ENCODE peak calls at places on chromosomes 3 and 15, in six cellular contexts. H is K562, N is GM12892, X is GM12878, U is HepG2, J is H1. A is an unnamed sample.

GRCh38 chr3:111972891-111973290 is 5.9 kb upstream of the ABHD10 start:
- DNase-seq in H (no peak), N (no peak), X (no peak), U (no peak), J (no peak), A (no peak)

GRCh38 chr3:69252141-69252540 is 129.7 kb upstream of the LMOD3 start:
- DNase-seq in H (no peak), N (no peak), X (no peak), U (no peak), J (no peak), A (no peak)

GRCh38 chr15:68413363-68414255 is 18.4 kb downstream of the ITGA11 start:
- DNase-seq in H (no peak), N (no peak), X (no peak), U (no peak), J (peak), A (no peak)

GRCh38 chr3:194808709-194809108 is 123.0 kb downstream of the FAM43A start:
- DNase-seq in H (no peak), N (no peak), X (no peak), U (no peak), J (no peak), A (no peak)

GRCh38 chr3:99666201-99666600 is 27.8 kb downstream of the COL8A1 start:
- DNase-seq in H (no peak), N (no peak), X (no peak), U (no peak), J (no peak), A (no peak)

GRCh38 chr3:46297658-46298423 is 55.6 kb downstream of the CCR3 start:
- DNase-seq in H (no peak), N (no peak), X (no peak), U (no peak), J (no peak), A (no peak)

GRCh38 chr3:59922226-59922625 is 872.4 kb upstream of the CFAP20DC start:
- DNase-seq in H (no peak), N (no peak), X (no peak), U (no peak), J (no peak), A (no peak)

GRCh38 chr15:77901921-77902750 is 175.4 kb downstream of the TBC1D2B start:
- DNase-seq in H (peak), N (no peak), X (no peak), U (no peak), J (no peak), A (no peak)

GRCh38 chr3:148648685-148649352 is 48.9 kb upstream of the AGTR1 start:
- DNase-seq in H (no peak), N (no peak), X (no peak), U (no peak), J (no peak), A (no peak)

GRCh38 chr15:33565099-33565498 is 254.3 kb downstream of the RYR3 start:
- DNase-seq in H (no peak), N (no peak), X (no peak), U (no peak), J (no peak), A (no peak)

GRCh38 chr3:109336272-109336957 is 931 bp downstream of the DPPA4 start:
- DNase-seq in H (no peak), N (no peak), X (no peak), U (no peak), J (no peak), A (no peak)
- TF ChIP-seq TAF1 in H (no peak), N (no peak), X (no peak), U (no peak), J (no peak), A (no peak)

DNA sequence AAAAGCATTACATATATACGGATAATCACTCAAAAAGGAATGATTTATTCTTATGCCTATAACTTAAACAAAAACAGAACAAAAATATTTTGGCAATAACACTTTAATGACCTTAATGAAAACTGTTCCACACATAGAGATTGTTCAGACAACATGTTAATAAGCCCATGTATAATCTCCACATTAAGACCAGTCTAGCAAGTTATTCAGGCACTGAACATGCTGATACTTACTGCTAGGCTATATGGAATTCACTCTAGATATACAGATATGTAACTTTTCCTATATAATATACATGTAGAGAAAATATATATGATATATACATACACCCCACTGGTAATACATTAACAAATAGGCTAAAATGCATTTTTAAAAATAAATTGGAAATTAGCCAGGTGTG is 43.8 kb upstream of the USP50 start:
- DNase-seq in H (no peak), N (no peak), X (no peak), U (no peak), J (no peak), A (no peak)
- TF ChIP-seq POLR2A in H (no peak), N (no peak), X (no peak), U (no peak), J (no peak), A (no peak)

GRCh38 chr3:128153156-128154011 is at the start of gene EEFSEC:
- DNase-seq in H (peak), N (peak), X (peak), U (peak), J (peak), A (peak)

GRCh38 chr3:128151758-128152274 is 1.5 kb upstream of the EEFSEC start:
- DNase-seq in H (no peak), N (no peak), X (no peak), U (peak), J (no peak), A (no peak)

GRCh38 chr3:128152419-128153155 is 694 bp upstream of the EEFSEC start:
- DNase-seq in H (peak), N (no peak), X (no peak), U (peak), J (no peak), A (no peak)

GRCh38 chr3:128155614-128156360 is 2.5 kb downstream of the EEFSEC start:
- DNase-seq in H (no peak), N (no peak), X (no peak), U (no peak), J (no peak), A (no peak)
- TF ChIP-seq TAF1 in H (no peak), N (no peak), X (no peak), U (no peak), J (no peak), A (no peak)

DNA sequence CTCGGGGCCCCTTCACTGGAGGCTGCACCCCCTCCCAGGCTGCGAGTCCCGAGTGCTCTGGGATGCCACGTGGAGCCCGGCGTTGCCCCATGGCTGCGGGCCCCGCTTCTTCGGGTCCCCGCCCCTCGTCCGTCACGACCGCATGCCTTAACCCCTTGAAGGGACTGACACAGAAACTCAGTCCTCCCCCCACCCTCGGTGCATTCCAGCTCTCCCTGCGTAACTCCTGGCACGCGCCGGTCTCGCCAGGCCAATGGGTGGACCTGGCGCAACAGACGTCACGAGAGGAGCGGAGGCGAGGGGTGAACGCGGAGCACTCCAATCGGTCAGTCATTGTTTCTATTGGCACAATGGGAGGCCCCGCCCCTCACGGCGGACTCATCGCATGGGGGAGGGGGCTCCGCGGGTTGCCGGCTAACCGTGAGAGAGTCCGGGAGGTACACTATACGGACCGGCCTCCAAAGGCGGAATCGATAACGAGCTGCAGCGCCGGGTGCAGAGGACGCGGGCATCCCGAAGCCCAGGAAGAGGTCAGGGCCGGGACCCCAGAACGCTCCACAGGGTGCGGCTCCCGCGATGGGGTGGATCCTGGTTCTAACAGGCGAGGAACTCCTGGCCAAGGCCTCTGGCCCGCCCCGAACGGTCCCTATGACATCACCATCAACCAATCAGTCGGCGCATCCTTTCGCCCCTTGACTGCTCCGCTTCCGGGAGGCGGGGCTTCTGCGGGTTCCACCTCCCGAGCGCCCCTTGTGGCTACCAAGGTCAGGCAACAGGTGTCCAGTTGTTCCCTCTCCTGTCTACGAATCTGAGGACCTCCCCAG is 1.0 kb upstream of the CELSR3 start:
- DNase-seq in H (peak), N (peak), X (peak), U (peak), J (peak), A (peak)
- TF ChIP-seq POLR2A in H (peak), N (peak), X (peak), U (no peak), J (peak), A (no peak)

DNA sequence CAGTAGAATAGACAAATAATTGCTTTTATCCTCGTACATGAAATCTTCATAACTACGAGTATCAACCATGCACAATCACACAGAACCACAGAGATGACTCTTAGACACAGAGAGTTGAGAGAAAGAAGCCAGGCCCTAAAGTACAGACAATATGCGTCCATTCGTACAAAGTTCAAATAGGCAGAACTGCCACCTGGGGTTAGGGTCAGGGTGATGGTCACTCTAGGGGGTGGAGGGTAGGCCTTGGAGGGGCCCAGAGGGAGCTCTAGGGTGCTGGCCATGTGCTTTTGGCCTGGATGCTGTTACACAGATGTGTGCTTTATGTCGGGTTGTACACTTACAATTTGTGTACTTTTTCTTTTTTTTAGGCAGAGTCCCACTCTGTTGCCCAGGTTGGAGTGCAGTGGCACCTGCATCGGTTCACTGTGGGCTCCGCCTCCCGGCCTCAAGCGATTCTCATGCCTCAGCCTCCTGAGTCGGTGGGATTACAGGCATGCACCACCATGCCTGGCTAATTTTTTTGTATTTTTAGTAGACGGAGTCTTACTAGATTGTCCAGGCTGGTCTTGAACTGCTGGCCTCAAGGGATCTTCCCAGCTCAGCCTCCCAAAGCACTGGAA is 65.9 kb upstream of the KLF13 start:
- DNase-seq in H (no peak), N (no peak), X (no peak), U (no peak), J (no peak), A (no peak)
- TF ChIP-seq TAF1 in H (no peak), N (no peak), X (no peak), U (no peak), J (no peak), A (no peak)

DNA sequence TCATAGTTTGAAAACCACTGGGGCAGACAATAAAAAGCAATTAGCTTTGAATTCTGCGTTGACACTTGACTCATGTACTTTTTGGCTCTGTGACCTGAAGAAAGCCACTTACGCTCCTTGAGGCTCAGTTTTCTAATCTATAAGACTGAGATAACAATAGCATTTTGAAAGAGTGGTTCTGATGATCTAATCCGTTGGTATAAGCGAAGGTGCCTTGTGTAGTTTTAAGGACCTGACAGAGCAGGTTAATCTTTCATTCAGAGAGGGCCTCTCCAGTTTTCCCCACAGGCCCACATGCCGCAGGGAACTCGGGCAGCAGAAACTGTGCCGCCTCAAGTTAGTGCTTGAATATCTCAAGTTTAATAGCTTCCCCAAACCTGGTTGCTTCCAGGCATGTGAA is 306.0 kb upstream of the GBE1 start:
- DNase-seq in H (no peak), N (no peak), X (no peak), U (no peak), J (no peak), A (no peak)
- TF ChIP-seq POLR2A in H (no peak), N (no peak), X (no peak), U (no peak), J (no peak), A (no peak)

GRCh38 chr3:159652452-159652851 is 336.2 kb upstream of the IL12A start:
- DNase-seq in H (no peak), N (no peak), X (no peak), U (no peak), J (no peak), A (no peak)

GRCh38 chr3:159655202-159655601 is 333.4 kb upstream of the IL12A start:
- DNase-seq in H (no peak), N (no peak), X (no peak), U (no peak), J (no peak), A (no peak)

GRCh38 chr3:159649951-159650350 is 338.7 kb upstream of the IL12A start:
- DNase-seq in H (no peak), N (no peak), X (no peak), U (no peak), J (no peak), A (no peak)

GRCh38 chr3:159654183-159655134 is 334.2 kb upstream of the IL12A start:
- DNase-seq in H (no peak), N (no peak), X (no peak), U (no peak), J (no peak), A (no peak)

DNA sequence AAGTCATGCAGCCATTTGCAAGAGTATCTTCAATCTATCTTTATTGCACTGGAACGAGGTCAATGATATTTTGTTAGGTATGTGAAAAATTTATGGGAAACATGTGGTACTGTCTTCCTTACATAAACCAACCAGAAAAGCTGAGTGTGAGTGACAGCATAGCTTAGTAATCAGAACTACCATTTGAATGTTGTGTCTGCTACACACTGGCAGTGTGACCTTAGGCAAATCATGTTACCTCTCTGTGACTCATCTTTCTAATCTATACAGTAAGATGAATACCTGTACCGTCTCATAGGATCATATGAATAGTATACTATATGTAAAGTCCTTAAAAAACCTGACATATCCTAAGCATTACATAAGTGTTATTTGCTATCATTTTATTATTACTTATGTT is 337.9 kb upstream of the IL12A start:
- DNase-seq in H (no peak), N (no peak), X (no peak), U (no peak), J (no peak), A (no peak)
- TF ChIP-seq TAF1 in H (no peak), N (no peak), X (no peak), U (no peak), J (no peak), A (no peak)

DNA sequence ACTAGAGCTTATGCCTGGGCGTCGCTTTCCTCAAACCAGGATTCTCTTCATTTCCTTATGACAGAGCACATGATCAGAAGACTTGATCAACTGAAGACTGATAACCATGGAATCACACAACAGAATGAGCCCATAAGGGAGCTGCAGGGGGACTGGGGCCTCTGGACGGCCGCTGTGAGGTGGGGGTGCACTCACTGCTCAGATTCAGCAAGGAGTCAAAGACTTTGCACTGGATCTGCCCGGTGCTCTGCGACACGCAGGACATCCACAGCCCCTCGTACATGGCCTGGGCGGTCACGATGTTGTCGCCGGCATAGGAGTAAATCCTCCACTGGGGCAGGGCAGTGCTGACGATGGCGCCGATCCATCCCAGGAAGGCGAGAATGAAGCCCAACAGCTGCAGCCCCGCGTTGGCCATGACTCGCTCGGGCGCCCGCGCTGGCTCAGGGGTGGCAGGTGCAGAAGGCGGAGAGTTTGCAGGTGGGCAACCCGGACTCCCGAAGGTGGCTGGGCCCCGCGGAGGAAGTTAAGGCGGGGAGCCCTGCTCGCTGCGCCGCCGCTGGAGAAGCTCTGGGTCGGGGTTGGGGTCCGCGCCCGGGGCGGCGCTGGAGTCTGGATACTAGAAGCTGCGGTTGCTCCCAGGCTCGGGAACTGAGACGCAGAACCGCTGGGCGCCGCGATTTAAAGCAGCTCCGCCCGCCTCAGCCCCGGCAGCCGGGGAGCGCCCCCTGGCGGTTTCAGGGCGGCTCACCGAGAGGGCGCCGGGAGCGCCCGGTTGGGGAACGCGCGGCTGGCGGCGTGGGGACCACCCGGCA is at the start of gene CLDN1:
- DNase-seq in H (peak), N (peak), X (no peak), U (peak), J (peak), A (peak)
- TF ChIP-seq POLR2A in H (no peak), N (no peak), X (no peak), U (peak), J (peak), A (no peak)

GRCh38 chr15:48866141-48866563 is 11.8 kb upstream of the EID1 start:
- DNase-seq in H (no peak), N (no peak), X (no peak), U (no peak), J (no peak), A (no peak)
- TF ChIP-seq TAF1 in H (no peak), N (no peak), X (no peak), U (no peak), J (no peak), A (no peak)

GRCh38 chr3:55481067-55481917 is 5.8 kb downstream of the WNT5A start:
- DNase-seq in H (no peak), N (no peak), X (no peak), U (no peak), J (peak), A (no peak)
- TF ChIP-seq POLR2A in H (no peak), N (no peak), X (no peak), U (no peak), J (no peak), A (no peak)